ENCODE peak calls at places on chromosomes 5 and 9, in four cellular contexts. S is K562, V is Panc1, O is stomach. C is an unnamed sample.

GRCh38 chr9:117729375-117729774 is 25.2 kb downstream of the TLR4 start:
- DNase-seq in S (no peak), V (no peak), O (no peak), C (no peak)

GRCh38 chr9:130885422-130886375 is 10.9 kb downstream of the QRFP start:
- DNase-seq in S (no peak), V (no peak), O (no peak), C (no peak)

GRCh38 chr9:109817146-109817845 is 37.3 kb downstream of the PALM2AKAP2 start:
- DNase-seq in S (no peak), V (no peak), O (no peak), C (no peak)

GRCh38 chr9:68895741-68896478 is 118.0 kb downstream of the PRKACG start:
- DNase-seq in S (no peak), V (no peak), O (no peak), C (no peak)

GRCh38 chr9:125601986-125602385 is 105.0 kb downstream of the MAPKAP1 start:
- DNase-seq in S (no peak), V (no peak), O (no peak), C (no peak)

GRCh38 chr5:33166522-33166921 is 274.2 kb upstream of the TARS1 start:
- DNase-seq in S (no peak), V (no peak), O (no peak), C (no peak)

GRCh38 chr5:142152383-142152730 is 43.8 kb downstream of the NDFIP1 start:
- DNase-seq in S (no peak), V (no peak), O (no peak), C (peak)

GRCh38 chr5:144390133-144390532 is 219.5 kb downstream of the KCTD16 start:
- DNase-seq in S (no peak), V (no peak), O (peak), C (no peak)

GRCh38 chr5:131252824-131253171 is 11.1 kb upstream of the CDC42SE2 start:
- DNase-seq in S (peak), V (no peak), O (peak), C (peak)

GRCh38 chr5:89397096-89397495 is 514.1 kb upstream of the MEF2C start:
- DNase-seq in S (no peak), V (no peak), O (no peak), C (no peak)

GRCh38 chr5:32231929-32232328 is 57.8 kb upstream of the GOLPH3 start:
- DNase-seq in S (no peak), V (no peak), O (no peak), C (no peak)

GRCh38 chr5:93887678-93888077 is 146.3 kb upstream of the POU5F2 start:
- DNase-seq in S (no peak), V (no peak), O (no peak), C (no peak)

DNA sequence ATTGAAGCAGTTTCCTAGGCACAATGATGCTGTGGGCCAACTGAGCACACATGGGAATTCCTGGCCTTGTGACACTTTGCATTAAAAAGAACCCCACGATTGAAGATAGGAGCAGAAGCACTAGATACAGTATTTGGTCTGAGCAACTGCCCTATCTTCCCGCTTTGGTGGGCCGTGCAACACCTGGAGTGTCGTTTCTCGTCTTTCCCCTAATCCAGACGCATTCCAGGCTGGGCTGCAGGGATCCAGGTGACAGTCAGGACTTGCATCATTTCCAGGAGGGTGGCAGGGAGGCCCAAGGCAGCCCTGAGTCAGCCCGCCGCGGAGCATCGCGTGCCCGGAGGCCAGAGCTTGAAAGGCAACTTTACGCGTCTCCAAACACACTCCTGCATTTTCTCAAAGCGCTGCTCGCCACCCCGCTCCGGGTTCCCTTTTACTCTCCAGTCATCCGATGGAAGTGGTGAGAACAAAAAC is 719 bp upstream of the STC2 start:
- DNase-seq in S (no peak), V (no peak), O (no peak), C (no peak)
- TF ChIP-seq POLR2AphosphoS5 in S (no peak), V (no peak), O (no peak), C (no peak)

DNA sequence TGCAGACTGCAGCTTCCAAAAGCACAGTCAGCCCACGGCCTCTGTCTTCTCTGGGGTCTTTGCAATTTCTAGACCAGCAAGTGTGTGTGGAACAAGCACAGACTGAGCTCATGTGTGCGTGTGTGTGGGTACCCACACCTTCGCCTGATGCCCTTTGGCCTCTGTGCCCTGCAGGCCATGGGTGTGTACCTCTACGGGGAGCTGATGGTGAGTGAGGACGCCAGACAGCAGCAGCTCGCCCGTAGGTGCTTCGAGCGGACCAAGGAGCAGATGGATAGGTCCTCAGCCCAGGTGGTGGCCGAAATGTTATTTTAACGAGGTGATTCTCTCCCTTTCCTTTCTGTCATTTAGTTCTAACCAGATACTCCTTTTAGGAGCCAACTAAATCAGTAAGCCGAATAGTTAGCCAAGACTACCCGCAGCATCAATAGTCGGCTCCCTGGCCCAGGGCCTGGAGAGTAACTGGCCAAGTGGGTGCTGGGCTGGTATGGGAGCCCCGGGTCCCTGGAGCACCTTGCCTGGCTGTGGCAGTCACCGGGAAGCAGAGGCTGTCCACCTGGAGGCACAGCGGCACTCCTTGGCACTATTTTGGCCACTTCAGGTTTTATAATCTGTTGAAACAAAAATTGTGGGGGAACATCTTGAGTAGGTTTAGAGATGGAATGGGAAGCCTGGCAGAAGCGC is 235.0 kb downstream of the FANCC start:
- DNase-seq in S (no peak), V (no peak), O (peak), C (no peak)
- H3K27ac ChIP-seq in S (no peak), V (no peak), O (peak), C (no peak)

GRCh38 chr5:59092758-59093157 is 509.9 kb downstream of the RAB3C start:
- DNase-seq in S (no peak), V (no peak), O (no peak), C (no peak)
- H3K4me3 ChIP-seq in S (no peak), V (peak), O (peak), C (peak)

GRCh38 chr5:81834021-81834660 is 83.2 kb upstream of the SSBP2 start:
- DNase-seq in S (no peak), V (no peak), O (no peak), C (no peak)
- TF ChIP-seq POLR2AphosphoS5 in S (no peak), V (no peak), O (no peak), C (no peak)

GRCh38 chr9:121050128-121050988 is at the start of gene C5:
- DNase-seq in S (no peak), V (no peak), O (no peak), C (no peak)
- H3K27ac ChIP-seq in S (no peak), V (no peak), O (no peak), C (no peak)

GRCh38 chr5:44089419-44090125 is 299.6 kb downstream of the FGF10 start:
- DNase-seq in S (no peak), V (no peak), O (no peak), C (no peak)
- H3K4me3 ChIP-seq in S (no peak), V (no peak), O (no peak), C (no peak)

GRCh38 chr5:150144876-150145275 is 10.8 kb downstream of the PDGFRB start:
- DNase-seq in S (no peak), V (no peak), O (no peak), C (no peak)

GRCh38 chr5:150142800-150143724 is 12.6 kb downstream of the PDGFRB start:
- DNase-seq in S (peak), V (peak), O (no peak), C (no peak)

GRCh38 chr5:150143725-150144058 is 12.0 kb downstream of the PDGFRB start:
- DNase-seq in S (no peak), V (no peak), O (no peak), C (no peak)

GRCh38 chr5:150146235-150146634 is 9.4 kb downstream of the PDGFRB start:
- DNase-seq in S (no peak), V (no peak), O (no peak), C (no peak)

GRCh38 chr5:150144211-150144801 is 11.3 kb downstream of the PDGFRB start:
- DNase-seq in S (peak), V (no peak), O (no peak), C (no peak)
- TF ChIP-seq POLR2AphosphoS5 in S (no peak), V (no peak), O (peak), C (no peak)

C was measured in SK-N-MC.